ENCODE peak calls at places on chromosomes 16 and 17, in nine cellular contexts. H is neural progenitor cell, I is MM.1S, Z is PC-3, C is hepatocyte, M is GM23248, B is GM23338, S is HCT116, V is SK-N-SH. R is an unnamed sample. For H3K79me2, the result is how much of the 10 kb centered on the place peaks cover.

GRCh38 chr17:10999484-10999883 is 161.6 kb upstream of the PIRT start:
- DNase-seq in H (no peak), I (no peak), Z (no peak), C (peak), M (no peak), B (no peak), S (no peak), V (no peak), R (no peak)

GRCh38 chr16:66459878-66460277 is 32.8 kb downstream of the BEAN1 start:
- DNase-seq in H (peak), I (no peak), Z (no peak), C (no peak), M (no peak), B (peak), S (no peak), V (no peak), R (no peak)

GRCh38 chr17:81821603-81822311 is 11.3 kb downstream of the MCRIP1 start:
- DNase-seq in H (no peak), I (no peak), Z (peak), C (peak), M (peak), B (peak), S (peak), V (peak), R (no peak)

GRCh38 chr17:54426287-54426886 is 474.3 kb upstream of the TOM1L1 start:
- DNase-seq in H (peak), I (peak), Z (peak), C (peak), M (peak), B (peak), S (no peak), V (peak), R (peak)

GRCh38 chr17:3905017-3905486 is 11.2 kb downstream of the P2RX1 start:
- DNase-seq in H (no peak), I (no peak), Z (no peak), C (no peak), M (no peak), B (no peak), S (no peak), V (no peak), R (no peak)

GRCh38 chr17:14737984-14738651 is 437.2 kb downstream of the HS3ST3B1 start:
- DNase-seq in H (peak), I (no peak), Z (peak), C (peak), M (peak), B (peak), S (no peak), V (no peak), R (peak)

GRCh38 chr17:917391-917811 is 62.2 kb downstream of the NXN start:
- DNase-seq in H (no peak), I (no peak), Z (no peak), C (no peak), M (peak), B (no peak), S (no peak), V (no peak), R (no peak)

GRCh38 chr17:835263-835662 is 53.1 kb downstream of the MRM3 start:
- DNase-seq in H (peak), I (no peak), Z (peak), C (peak), M (peak), B (peak), S (no peak), V (no peak), R (no peak)

GRCh38 chr17:48440660-48441059 is 10.6 kb upstream of the SKAP1 start:
- DNase-seq in H (no peak), I (no peak), Z (no peak), C (no peak), M (no peak), B (no peak), S (no peak), V (no peak), R (peak)

GRCh38 chr17:21262259-21262993 is 9.2 kb upstream of the NATD1 start:
- DNase-seq in H (no peak), I (no peak), Z (no peak), C (no peak), M (no peak), B (no peak), S (no peak), V (no peak), R (no peak)

GRCh38 chr17:57672205-57672632 is 72.9 kb downstream of the CCDC182 start:
- DNase-seq in H (no peak), I (no peak), Z (no peak), C (no peak), M (peak), B (no peak), S (no peak), V (peak), R (peak)

GRCh38 chr16:30185683-30186421 is 2.5 kb downstream of the CORO1A start:
- DNase-seq in H (no peak), I (peak), Z (no peak), C (no peak), M (no peak), B (peak), S (no peak), V (peak), R (peak)

GRCh38 chr16:54118846-54119245 is 167.7 kb downstream of the IRX3 start:
- DNase-seq in H (no peak), I (no peak), Z (no peak), C (no peak), M (peak), B (no peak), S (no peak), V (no peak), R (no peak)

GRCh38 chr16:534856-535445 is 7.4 kb downstream of the CAPN15 start:
- DNase-seq in H (no peak), I (no peak), Z (no peak), C (no peak), M (no peak), B (no peak), S (no peak), V (no peak), R (no peak)

GRCh38 chr16:89707695-89708094 is 6.2 kb upstream of the SPATA2L start:
- DNase-seq in H (no peak), I (no peak), Z (no peak), C (no peak), M (no peak), B (no peak), S (no peak), V (no peak), R (no peak)

GRCh38 chr17:49917771-49918170 is 51.2 kb upstream of the DLX4 start:
- DNase-seq in H (no peak), I (no peak), Z (no peak), C (no peak), M (no peak), B (no peak), S (no peak), V (no peak), R (no peak)

GRCh38 chr17:57965521-57966160 is 10.4 kb upstream of the CUEDC1 start:
- DNase-seq in H (no peak), I (no peak), Z (no peak), C (no peak), M (no peak), B (no peak), S (no peak), V (no peak), R (no peak)

GRCh38 chr16:57741660-57742191 is 6.2 kb downstream of the KATNB1 start:
- DNase-seq in H (no peak), I (no peak), Z (no peak), C (no peak), M (no peak), B (no peak), S (no peak), V (no peak), R (no peak)

GRCh38 chr17:32810690-32811089 is 66.2 kb downstream of the MYO1D start:
- DNase-seq in H (no peak), I (no peak), Z (no peak), C (no peak), M (no peak), B (no peak), S (no peak), V (no peak), R (no peak)

GRCh38 chr16:17397499-17397891 is 73.3 kb downstream of the XYLT1 start:
- DNase-seq in H (no peak), I (no peak), Z (no peak), C (peak), M (peak), B (no peak), S (no peak), V (peak), R (no peak)

GRCh38 chr17:49130891-49131290 is 1.7 kb upstream of the B4GALNT2 start:
- DNase-seq in H (no peak), I (no peak), Z (no peak), C (no peak), M (peak), B (no peak), S (no peak), V (no peak), R (no peak)

GRCh38 chr17:6648181-6648580 is 3.2 kb downstream of the MED31 start:
- DNase-seq in H (no peak), I (peak), Z (peak), C (no peak), M (peak), B (peak), S (no peak), V (no peak), R (peak)
- TF ChIP-seq EZH2phosphoT487 in H (no peak), I (no peak), Z (no peak), C (no peak), M (no peak), B (no peak), S (no peak), V (no peak), R (no peak)

GRCh38 chr17:45296833-45297124 is 20.0 kb downstream of the MAP3K14 start:
- DNase-seq in H (no peak), I (no peak), Z (peak), C (no peak), M (no peak), B (no peak), S (no peak), V (no peak), R (no peak)
- H3K27ac ChIP-seq in H (no peak), I (no peak), Z (peak), C (no peak), M (no peak), B (no peak), S (peak), V (peak), R (peak)

DNA sequence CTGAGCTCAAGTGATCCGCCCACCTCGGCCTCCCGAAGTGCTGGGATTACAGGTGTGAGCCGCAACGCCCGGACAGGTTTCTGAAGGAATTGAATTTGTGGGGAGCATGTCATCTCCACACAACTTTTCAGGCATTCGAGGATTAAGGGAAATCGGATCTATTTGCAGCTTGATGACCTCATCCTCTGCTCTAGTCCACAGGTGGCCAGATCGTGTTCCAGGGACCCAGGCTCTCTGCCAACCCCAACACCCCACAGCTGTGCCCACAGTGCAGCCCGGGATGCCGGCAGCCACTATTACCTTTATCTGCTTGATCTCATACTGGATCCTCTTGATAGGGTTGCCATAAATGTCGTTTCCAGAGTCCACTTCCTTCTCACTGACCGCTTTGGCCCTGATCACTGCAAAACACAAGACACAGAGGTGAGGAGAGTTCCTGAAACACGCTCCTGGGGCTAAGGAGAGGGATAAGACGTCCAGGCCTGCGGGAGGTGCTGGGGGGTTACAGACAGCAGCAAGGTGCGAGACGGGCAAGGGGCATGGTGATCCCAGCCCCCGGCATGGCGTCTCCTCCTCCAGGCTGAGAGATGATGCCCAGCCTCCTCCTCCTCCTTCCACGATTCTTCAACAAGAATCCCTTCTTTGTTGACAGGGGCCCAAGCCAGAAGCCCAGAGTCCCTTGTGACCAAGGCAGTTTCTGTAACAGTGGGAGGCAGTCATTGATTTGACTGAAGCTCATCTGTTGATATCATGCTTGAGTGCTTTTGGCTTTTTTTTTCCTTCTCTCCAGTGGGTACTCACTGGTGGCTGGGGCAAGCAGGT is 29.3 kb downstream of the CEP295NL start:
- DNase-seq in H (peak), I (no peak), Z (peak), C (no peak), M (no peak), B (no peak), S (no peak), V (peak), R (no peak)
- H3K79me2 ChIP-seq in H (under half), I (half or more), Z (under half), C (under half), M (half or more), B (under half), S (under half), V (half or more), R (under half)

DNA sequence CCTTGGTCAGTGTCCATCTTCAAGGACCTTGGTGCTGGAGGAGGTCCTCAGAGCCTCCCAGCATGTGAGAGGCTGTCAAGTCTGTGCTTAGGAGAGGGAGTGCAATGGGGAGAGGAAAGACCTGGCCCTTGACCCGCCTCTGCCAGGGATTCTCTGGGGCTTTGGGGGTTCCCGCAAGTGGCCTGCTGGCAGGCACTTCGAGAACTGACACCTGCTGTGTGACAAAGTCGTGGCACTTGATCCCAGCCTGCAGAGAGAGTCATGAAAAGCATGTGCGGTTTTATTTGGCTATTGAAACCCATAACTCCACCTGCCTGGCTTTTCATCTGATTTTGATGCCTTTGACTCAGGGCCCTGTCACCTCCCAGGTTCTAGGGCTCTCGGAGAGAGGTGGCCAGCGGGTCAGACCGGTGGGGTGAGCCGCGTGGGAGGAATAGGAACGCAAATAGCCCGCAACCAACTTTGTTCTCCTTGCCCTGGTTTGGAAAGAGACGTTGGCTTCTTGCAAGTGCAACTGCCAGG is 42.8 kb upstream of the GSE1 start:
- DNase-seq in H (no peak), I (peak), Z (peak), C (no peak), M (no peak), B (no peak), S (peak), V (no peak), R (peak)
- TF ChIP-seq EZH2phosphoT487 in H (no peak), I (no peak), Z (peak), C (no peak), M (no peak), B (no peak), S (no peak), V (no peak), R (no peak)

GRCh38 chr17:44909681-44910144 is 5.6 kb downstream of the GFAP start:
- DNase-seq in H (no peak), I (no peak), Z (peak), C (peak), M (peak), B (no peak), S (no peak), V (peak), R (no peak)
- H3K27ac ChIP-seq in H (no peak), I (no peak), Z (peak), C (no peak), M (peak), B (no peak), S (no peak), V (peak), R (no peak)

GRCh38 chr17:51481370-51481769 is 221.0 kb downstream of the UTP18 start:
- DNase-seq in H (no peak), I (no peak), Z (no peak), C (no peak), M (no peak), B (no peak), S (no peak), V (no peak), R (no peak)
- H3K79me2 ChIP-seq in H (under half), I (under half), Z (under half), C (under half), M (under half), B (under half), S (under half), V (under half), R (under half)

DNA sequence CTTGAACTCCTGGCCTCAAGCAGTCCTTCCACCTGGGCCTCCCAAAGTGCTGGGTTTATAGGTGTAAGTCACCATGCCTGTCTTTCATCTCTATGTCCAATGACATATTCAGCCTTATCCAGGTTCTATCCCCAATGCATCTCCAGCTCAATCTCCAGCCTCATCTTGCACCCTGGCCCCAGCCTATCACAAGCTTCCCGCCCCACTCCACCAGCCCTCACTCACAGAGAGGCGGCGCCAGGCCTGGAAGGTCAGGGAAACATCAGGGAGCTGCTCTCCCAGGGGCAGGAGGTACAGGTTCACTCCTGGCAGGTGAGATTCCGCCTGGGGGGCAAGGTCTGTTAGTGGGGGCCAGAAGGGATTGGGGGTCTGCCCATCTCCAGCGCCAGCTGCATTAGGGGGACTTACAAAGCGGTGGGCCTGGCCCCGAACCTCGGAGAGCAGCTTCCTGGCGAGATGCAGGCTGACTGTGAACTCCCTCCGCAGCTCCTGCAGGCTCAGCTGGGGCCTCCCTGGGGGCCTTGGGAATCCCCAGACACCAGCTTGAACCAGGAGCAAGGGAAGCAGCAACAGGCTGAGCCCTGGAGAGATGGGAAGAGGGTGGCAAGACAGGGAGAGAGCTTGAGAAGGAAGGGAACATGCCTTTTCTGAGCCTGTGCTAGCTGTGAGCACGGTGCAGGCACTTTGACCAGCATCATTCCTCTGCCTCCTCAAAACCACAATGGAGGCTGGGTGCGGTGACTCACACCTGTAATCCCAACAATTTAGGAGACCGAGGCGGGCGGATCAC is 3.0 kb downstream of the IL27 start:
- DNase-seq in H (no peak), I (no peak), Z (no peak), C (no peak), M (no peak), B (no peak), S (peak), V (no peak), R (no peak)
- TF ChIP-seq EZH2phosphoT487 in H (no peak), I (no peak), Z (no peak), C (no peak), M (no peak), B (no peak), S (no peak), V (no peak), R (no peak)

GRCh38 chr17:78140169-78141051 is 5.8 kb upstream of the C17orf99 start:
- DNase-seq in H (peak), I (peak), Z (peak), C (peak), M (peak), B (peak), S (peak), V (peak), R (peak)
- H3K27ac ChIP-seq in H (no peak), I (no peak), Z (peak), C (no peak), M (no peak), B (no peak), S (peak), V (no peak), R (no peak)